ENCODE peak calls at places on chromosomes 2 and 18, in seven cellular contexts. U is AG10803; H is RWPE1; L is HEK293T; I is HFFc6; D is aorta; G is activated CD8-positive, alpha-beta memory T cell treated with anti-CD3 and anti-CD28 coated beads, Interleukin-2, amount 50 U/mL, for 4 hours. S is an unnamed sample.

GRCh38 chr2:27082773-27083409 is 3.7 kb upstream of the KHK start:
- DNase-seq in U (no peak), H (no peak), L (no peak), I (no peak), D (no peak), G (no peak), S (no peak)

GRCh38 chr2:162768646-162769045 is 69.9 kb downstream of the KCNH7 start:
- DNase-seq in U (no peak), H (no peak), L (no peak), I (no peak), D (no peak), G (no peak), S (no peak)

GRCh38 chr2:219274392-219274921 is 4.7 kb upstream of the DNAJB2 start:
- DNase-seq in U (peak), H (peak), L (no peak), I (peak), D (peak), G (no peak), S (peak)

GRCh38 chr2:203685081-203685621 is 21.3 kb upstream of the CD28 start:
- DNase-seq in U (peak), H (peak), L (no peak), I (peak), D (no peak), G (no peak), S (peak)

GRCh38 chr2:176997074-176997791 is 215.4 kb upstream of the HNRNPA3 start:
- DNase-seq in U (peak), H (peak), L (no peak), I (peak), D (no peak), G (no peak), S (peak)

GRCh38 chr2:46818141-46818552 is 97.5 kb downstream of the MCFD2 start:
- DNase-seq in U (peak), H (no peak), L (no peak), I (no peak), D (peak), G (no peak), S (no peak)

GRCh38 chr18:58570360-58571064 is 58.4 kb downstream of the ALPK2 start:
- DNase-seq in U (peak), H (no peak), L (no peak), I (no peak), D (no peak), G (no peak), S (no peak)

GRCh38 chr2:172434821-172435607 is 7.6 kb downstream of the ITGA6 start:
- DNase-seq in U (no peak), H (no peak), L (no peak), I (no peak), D (no peak), G (no peak), S (no peak)

GRCh38 chr2:151525872-151526271 is 116.2 kb downstream of the RIF1 start:
- DNase-seq in U (no peak), H (no peak), L (no peak), I (no peak), D (no peak), G (no peak), S (no peak)

GRCh38 chr2:160062283-160063005 is at the start of gene PLA2R1:
- DNase-seq in U (peak), H (peak), L (no peak), I (peak), D (peak), G (no peak), S (peak)

GRCh38 chr2:233627331-233628025 is 8.8 kb upstream of the UGT1A10 start:
- DNase-seq in U (no peak), H (no peak), L (no peak), I (no peak), D (no peak), G (no peak), S (no peak)